ENCODE peak calls at places on chromosome 1, in four cellular contexts. B is heart left ventricle, M is endothelial cell of umbilical vein, W is nephron progenitor cell. E is an unnamed sample.

GRCh38 chr1:22077728-22078127 is 25.2 kb downstream of the CDC42 start:
- DNase-seq in B (no peak), M (no peak), W (no peak), E (no peak)

GRCh38 chr1:186888367-186888766 is 59.6 kb downstream of the PLA2G4A start:
- DNase-seq in B (no peak), M (no peak), W (no peak), E (no peak)

GRCh38 chr1:112888630-112889029 is 67.4 kb downstream of the SLC16A1 start:
- DNase-seq in B (no peak), M (no peak), W (no peak), E (no peak)

GRCh38 chr1:34396042-34396441 is 219.3 kb downstream of the C1orf94 start:
- DNase-seq in B (no peak), M (no peak), W (no peak), E (no peak)

GRCh38 chr1:226407497-226408284 is at the start of gene PARP1:
- DNase-seq in B (peak; percentile 93), M (peak; percentile 86), W (peak; percentile 87), E (peak; percentile 98)

GRCh38 chr1:10252508-10252907 is 42.1 kb downstream of the KIF1B start:
- DNase-seq in B (no peak), M (no peak), W (no peak), E (no peak)

GRCh38 chr1:8643542-8644536 is 173.6 kb downstream of the RERE start:
- DNase-seq in B (no peak), M (no peak), W (no peak), E (peak; percentile 55)

GRCh38 chr1:177469519-177469918 is 298.8 kb downstream of the BRINP2 start:
- DNase-seq in B (no peak), M (no peak), W (no peak), E (no peak)

GRCh38 chr1:94142022-94142421 is 21.1 kb upstream of the ABCA4 start:
- DNase-seq in B (no peak), M (peak; percentile 98), W (no peak), E (no peak)

GRCh38 chr1:202131956-202132821 is 9.5 kb downstream of the GPR37L1 start:
- DNase-seq in B (peak; percentile 77), M (no peak), W (no peak), E (no peak)

GRCh38 chr1:84164567-84165021 is 20.5 kb downstream of the PRKACB start:
- DNase-seq in B (no peak), M (no peak), W (no peak), E (no peak)

GRCh38 chr1:202355944-202356553 is 7.5 kb downstream of the PPP1R12B start:
- DNase-seq in B (no peak), M (no peak), W (no peak), E (no peak)

GRCh38 chr1:54972436-54972835 is 8.0 kb upstream of the TMEM61 start:
- DNase-seq in B (no peak), M (no peak), W (no peak), E (no peak)

GRCh38 chr1:209823143-209824041 is 4.4 kb upstream of the UTP25 start:
- DNase-seq in B (no peak), M (peak; percentile 90), W (no peak), E (peak; percentile 43)

GRCh38 chr1:68828013-68828412 is 331.1 kb upstream of the DEPDC1 start:
- DNase-seq in B (no peak), M (no peak), W (no peak), E (no peak)

GRCh38 chr1:178196631-178197030 is 102.7 kb downstream of the RASAL2 start:
- DNase-seq in B (no peak), M (no peak), W (no peak), E (no peak)

GRCh38 chr1:108691886-108692723 is at the start of gene PRPF38B:
- DNase-seq in B (peak; percentile 96), M (peak; percentile 93), W (peak; percentile 92), E (peak; percentile 94)

GRCh38 chr1:218711884-218712674 is 366.9 kb downstream of the TGFB2 start:
- DNase-seq in B (no peak), M (peak; percentile 26), W (no peak), E (no peak)

GRCh38 chr1:213186168-213186567 is 135.1 kb downstream of the RPS6KC1 start:
- DNase-seq in B (no peak), M (no peak), W (no peak), E (no peak)

GRCh38 chr1:219189021-219189824 is 15.5 kb downstream of the LYPLAL1 start:
- DNase-seq in B (no peak), M (peak; percentile 96), W (no peak), E (peak; percentile 39)

GRCh38 chr1:98104285-98104684 is 183.5 kb upstream of the DPYD start:
- DNase-seq in B (no peak), M (no peak), W (no peak), E (no peak)

GRCh38 chr1:91851130-91852010 is 34.6 kb downstream of the TGFBR3 start:
- DNase-seq in B (peak; percentile 97), M (peak; percentile 85), W (no peak), E (no peak)

GRCh38 chr1:218347713-218348627 is 2.8 kb downstream of the TGFB2 start:
- DNase-seq in B (no peak), M (peak; percentile 79), W (no peak), E (no peak)

GRCh38 chr1:172513480-172513879 is 19.5 kb upstream of the SUCO start:
- DNase-seq in B (no peak), M (no peak), W (no peak), E (no peak)

GRCh38 chr1:48947761-48948537 is 171.3 kb upstream of the BEND5 start:
- DNase-seq in B (no peak), M (no peak), W (no peak), E (no peak)

GRCh38 chr1:100567062-100567461 is 29.1 kb downstream of the GPR88 start:
- DNase-seq in B (no peak), M (no peak), W (no peak), E (no peak)

GRCh38 chr1:36034692-36035091 is 49.2 kb upstream of the TEKT2 start:
- DNase-seq in B (no peak), M (peak; percentile 39), W (no peak), E (no peak)

GRCh38 chr1:163983097-163983496 is 575.9 kb upstream of the PBX1 start:
- DNase-seq in B (no peak), M (no peak), W (no peak), E (no peak)

GRCh38 chr1:6686294-6686693 is 15.3 kb downstream of the DNAJC11 start:
- DNase-seq in B (peak; percentile 63), M (no peak), W (no peak), E (no peak)

GRCh38 chr1:85325920-85326319 is 49.5 kb upstream of the BCL10 start:
- DNase-seq in B (no peak), M (no peak), W (no peak), E (no peak)

GRCh38 chr1:179092896-179093461 is 11.1 kb downstream of the TOR3A start:
- DNase-seq in B (no peak), M (no peak), W (no peak), E (no peak)

GRCh38 chr1:35768350-35769187 is 1.2 kb downstream of the CLSPN start:
- DNase-seq in B (no peak), M (no peak), W (no peak), E (no peak)

GRCh38 chr1:151888972-151889570 is 20.2 kb downstream of the THEM4 start:
- DNase-seq in B (no peak), M (peak; percentile 28), W (no peak), E (peak; percentile 33)

GRCh38 chr1:84146375-84147032 is 2.4 kb downstream of the PRKACB start:
- DNase-seq in B (no peak), M (peak; percentile 66), W (no peak), E (no peak)

GRCh38 chr1:45329445-45329844 is 2.8 kb downstream of the HPDL start:
- DNase-seq in B (no peak), M (no peak), W (no peak), E (no peak)

GRCh38 chr1:45331436-45332345 is 5.0 kb downstream of the HPDL start:
- DNase-seq in B (no peak), M (no peak), W (no peak), E (no peak)

GRCh38 chr1:45335732-45336365 is 4.1 kb upstream of the TOE1 start:
- DNase-seq in B (no peak), M (no peak), W (no peak), E (no peak)

GRCh38 chr1:45334308-45335245 is 5.4 kb upstream of the TOE1 start:
- DNase-seq in B (peak; percentile 46), M (peak; percentile 61), W (no peak), E (no peak)

DNA sequence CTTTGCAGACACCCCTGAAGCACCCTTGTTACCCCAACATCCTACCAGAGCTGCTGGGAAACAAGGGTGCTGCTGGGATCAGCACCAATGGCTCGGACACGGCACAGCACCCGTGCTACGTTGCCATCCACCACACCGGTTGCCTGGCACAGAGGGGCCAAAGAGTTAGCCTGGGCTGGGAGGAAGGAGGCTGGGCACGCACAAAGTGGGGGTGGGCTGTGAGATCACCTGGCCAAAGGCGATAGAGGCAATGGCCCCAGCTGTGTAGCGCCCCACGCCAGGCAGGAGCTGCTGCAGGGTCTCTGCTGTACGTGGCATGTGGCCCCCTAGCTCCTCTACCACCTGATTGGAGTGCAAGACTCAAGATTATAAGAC is 5.6 kb downstream of the HPDL start:
- DNase-seq in B (no peak), M (no peak), W (no peak), E (peak; percentile 2)
- TF ChIP-seq CTCF in B (no peak), M (no peak), W (no peak), E (no peak)

GRCh38 chr1:232170909-232171308 is 459.0 kb downstream of the SIPA1L2 start:
- DNase-seq in B (no peak), M (no peak), W (no peak), E (no peak)
- TF ChIP-seq CTCF in B (no peak), M (no peak), W (no peak), E (no peak)

GRCh38 chr1:19033516-19033840 is 77.0 kb upstream of the IFFO2 start:
- DNase-seq in B (no peak), M (no peak), W (no peak), E (no peak)

GRCh38 chr1:19033926-19034680 is 77.6 kb upstream of the IFFO2 start:
- DNase-seq in B (no peak), M (no peak), W (no peak), E (no peak)

GRCh38 chr1:19035356-19036048 is 79.0 kb upstream of the IFFO2 start:
- DNase-seq in B (no peak), M (no peak), W (no peak), E (no peak)

GRCh38 chr1:19036049-19036546 is 79.6 kb upstream of the IFFO2 start:
- DNase-seq in B (no peak), M (no peak), W (no peak), E (no peak)

GRCh38 chr1:19034721-19035120 is 78.2 kb upstream of the IFFO2 start:
- DNase-seq in B (no peak), M (no peak), W (no peak), E (no peak)
- TF ChIP-seq CTCF in B (no peak), M (no peak), W (no peak), E (no peak)

DNA sequence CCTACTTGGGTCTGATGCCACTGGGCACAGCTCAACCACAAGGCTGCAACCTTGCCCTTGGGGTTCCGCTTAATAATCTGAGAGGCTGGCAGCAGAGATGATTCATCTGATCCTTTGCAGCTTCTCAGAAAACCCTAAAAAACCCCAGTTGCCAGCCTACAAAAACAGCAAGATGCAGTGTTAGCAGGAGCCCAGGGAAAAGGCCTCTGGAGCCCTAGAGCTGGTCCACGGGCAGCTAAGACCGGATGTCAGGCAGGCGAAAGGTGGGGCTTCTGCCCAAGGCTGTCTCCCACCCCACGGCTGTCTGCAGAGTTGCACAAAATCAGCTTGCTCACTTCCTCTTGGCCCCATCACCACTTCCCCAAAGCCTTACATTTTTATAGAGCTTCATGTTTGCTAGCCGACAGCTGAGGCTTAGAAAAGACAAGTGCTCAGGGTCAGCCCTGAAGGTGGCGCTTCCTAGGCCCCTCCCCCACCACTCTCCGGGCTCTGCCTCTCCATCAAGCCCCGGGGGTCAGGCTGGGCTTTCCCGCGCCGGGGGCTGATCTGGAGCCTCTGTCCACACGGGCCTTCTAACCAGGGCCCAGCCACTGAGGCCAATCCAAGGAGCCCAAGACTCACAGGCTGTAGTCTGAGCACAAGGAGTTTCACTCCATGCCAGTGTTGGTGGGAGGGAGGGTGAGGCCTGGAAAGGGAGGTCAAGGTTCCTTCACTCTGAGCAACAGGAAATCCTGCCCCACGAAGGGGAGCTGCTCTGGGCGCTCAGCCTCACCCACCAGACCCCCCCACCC is 4.2 kb upstream of the ADORA3 start:
- DNase-seq in B (peak; percentile 85), M (peak; percentile 64), W (peak; percentile 83), E (peak; percentile 62)
- TF ChIP-seq CTCF in B (no peak), M (no peak), W (no peak), E (peak; percentile 32)

E was measured in GM13977.